ENCODE peak calls at places on chromosomes 16 and 17, in eight cellular contexts. A, N, B, I, J, E, D and M are unnamed samples.

GRCh38 chr17:39737761-39738567 is at the start of gene GRB7:
- DNase-seq in A (no peak), N (peak), B (no peak), I (no peak), J (peak), E (no peak), D (no peak), M (no peak)

GRCh38 chr17:73493212-73493814 is 150.9 kb downstream of the SDK2 start:
- DNase-seq in A (no peak), N (peak), B (no peak), I (no peak), J (no peak), E (no peak), D (no peak), M (no peak)

GRCh38 chr16:86398201-86398600 is 112.1 kb upstream of the FOXF1 start:
- DNase-seq in A (no peak), N (no peak), B (no peak), I (no peak), J (no peak), E (no peak), D (no peak), M (no peak)

GRCh38 chr17:79235808-79236207 is 161.2 kb downstream of the ENGASE start:
- DNase-seq in A (no peak), N (no peak), B (no peak), I (no peak), J (no peak), E (no peak), D (no peak), M (no peak)

GRCh38 chr17:74205274-74205673 is 1.8 kb downstream of the RPL38 start:
- DNase-seq in A (no peak), N (no peak), B (no peak), I (no peak), J (no peak), E (no peak), D (no peak), M (no peak)

GRCh38 chr16:11205754-11206459 is 50.1 kb downstream of the SOCS1 start:
- DNase-seq in A (peak), N (peak), B (peak), I (no peak), J (no peak), E (peak), D (no peak), M (no peak)

GRCh38 chr16:85422374-85423185 is 190.5 kb upstream of the GSE1 start:
- DNase-seq in A (no peak), N (peak), B (no peak), I (peak), J (no peak), E (no peak), D (no peak), M (no peak)

GRCh38 chr17:58337600-58338453 is 9.2 kb upstream of the TSPOAP1 start:
- DNase-seq in A (peak), N (peak), B (no peak), I (peak), J (no peak), E (peak), D (peak), M (no peak)

GRCh38 chr17:2089021-2089422 is 34.1 kb downstream of the HIC1 start:
- DNase-seq in A (peak), N (no peak), B (peak), I (no peak), J (no peak), E (peak), D (no peak), M (no peak)

GRCh38 chr17:17957584-17957916 is 14.7 kb downstream of the TOM1L2 start:
- DNase-seq in A (no peak), N (no peak), B (no peak), I (no peak), J (no peak), E (peak), D (no peak), M (no peak)

GRCh38 chr16:64920211-64920610 is 201.7 kb downstream of the CDH11 start:
- DNase-seq in A (no peak), N (no peak), B (no peak), I (no peak), J (no peak), E (no peak), D (no peak), M (no peak)

GRCh38 chr17:74920679-74921044 is 2.4 kb downstream of the USH1G start:
- DNase-seq in A (no peak), N (no peak), B (no peak), I (no peak), J (no peak), E (no peak), D (no peak), M (no peak)

GRCh38 chr17:58811301-58811700 is 55.6 kb downstream of the PPM1E start:
- DNase-seq in A (no peak), N (no peak), B (no peak), I (no peak), J (no peak), E (peak), D (no peak), M (no peak)

GRCh38 chr16:84643180-84643583 is 5.1 kb upstream of the KLHL36 start:
- DNase-seq in A (no peak), N (peak), B (peak), I (no peak), J (no peak), E (peak), D (peak), M (peak)

GRCh38 chr17:73419896-73420295 is 108.1 kb upstream of the CDC42EP4 start:
- DNase-seq in A (no peak), N (no peak), B (no peak), I (no peak), J (no peak), E (no peak), D (no peak), M (no peak)

GRCh38 chr17:17675925-17676534 is 5.2 kb upstream of the RAI1 start:
- DNase-seq in A (no peak), N (no peak), B (no peak), I (no peak), J (no peak), E (peak), D (no peak), M (no peak)

GRCh38 chr16:50293041-50293783 is 26.9 kb downstream of the ADCY7 start:
- DNase-seq in A (no peak), N (no peak), B (no peak), I (no peak), J (no peak), E (no peak), D (no peak), M (no peak)

GRCh38 chr17:62093188-62094155 is 28.4 kb upstream of the MED13 start:
- DNase-seq in A (no peak), N (no peak), B (peak), I (no peak), J (peak), E (peak), D (no peak), M (no peak)

GRCh38 chr17:15154618-15155017 is 110.5 kb downstream of the PMP22 start:
- DNase-seq in A (no peak), N (no peak), B (no peak), I (no peak), J (no peak), E (peak), D (no peak), M (no peak)

GRCh38 chr16:53434436-53435065 is at the start of gene RBL2:
- DNase-seq in A (peak), N (peak), B (peak), I (peak), J (peak), E (peak), D (peak), M (peak)

GRCh38 chr16:85200471-85201278 is 88.4 kb upstream of the CIBAR2 start:
- DNase-seq in A (no peak), N (no peak), B (no peak), I (no peak), J (no peak), E (no peak), D (no peak), M (no peak)

GRCh38 chr16:76940251-76940650 is 250.7 kb upstream of the MON1B start:
- DNase-seq in A (no peak), N (no peak), B (no peak), I (no peak), J (no peak), E (no peak), D (no peak), M (no peak)

GRCh38 chr17:32862940-32863339 is 14.0 kb downstream of the MYO1D start:
- DNase-seq in A (no peak), N (no peak), B (no peak), I (no peak), J (no peak), E (no peak), D (no peak), M (no peak)

GRCh38 chr17:1532836-1533602 is 16.6 kb upstream of the INPP5K start:
- DNase-seq in A (peak), N (peak), B (no peak), I (peak), J (no peak), E (peak), D (no peak), M (no peak)